ENCODE peak calls at places on chromosomes 3 and 15, in four cellular contexts. V, F, O and W are unnamed samples.

GRCh38 chr3:10365791-10366190 is 44.9 kb upstream of the SEC13 start:
- DNase-seq in F (no peak), O (no peak), V (peak), W (no peak)

GRCh38 chr15:75655911-75656310 is 8.2 kb downstream of the SNX33 start:
- DNase-seq in V (no peak), F (no peak), O (no peak), W (no peak)

GRCh38 chr15:61653110-61653509 is 407.1 kb downstream of the VPS13C start:
- DNase-seq in F (no peak), V (no peak), O (no peak), W (no peak)

GRCh38 chr3:75048650-75049049 is 434.2 kb upstream of the CNTN3 start:
- DNase-seq in O (no peak), F (no peak), V (peak), W (no peak)

GRCh38 chr15:68631621-68632051 is 52.8 kb downstream of the CORO2B start:
- DNase-seq in O (no peak), F (no peak), V (no peak), W (no peak)

GRCh38 chr3:151301787-151302186 is 14.8 kb downstream of the GPR87 start:
- DNase-seq in F (no peak), V (peak), O (no peak), W (no peak)

GRCh38 chr3:36501568-36502075 is 121.3 kb downstream of the STAC start:
- DNase-seq in F (no peak), V (no peak), O (no peak), W (no peak)

GRCh38 chr15:53457479-53457878 is 302.0 kb downstream of the WDR72 start:
- DNase-seq in V (no peak), O (no peak), F (no peak), W (no peak)

GRCh38 chr15:57553526-57553925 is 38.2 kb upstream of the MYZAP start:
- DNase-seq in V (no peak), F (no peak), O (no peak), W (no peak)

GRCh38 chr3:161600185-161600584 is 103.6 kb downstream of the OTOL1 start:
- DNase-seq in V (no peak), O (no peak), F (no peak), W (no peak)

GRCh38 chr3:191775451-191776233 is 314.7 kb downstream of the PYDC2 start:
- DNase-seq in O (no peak), F (no peak), V (no peak), W (no peak)

GRCh38 chr3:138114988-138115971 is at the start of gene DZIP1L:
- DNase-seq in V (peak), O (peak), F (peak), W (no peak)

GRCh38 chr3:170274641-170275040 is 52.4 kb downstream of the PRKCI start:
- DNase-seq in F (no peak), O (no peak), V (peak), W (no peak)

GRCh38 chr3:107884719-107885460 is 205.9 kb downstream of the CD47 start:
- DNase-seq in V (peak), O (no peak), F (no peak), W (no peak)
- TF ChIP-seq FOS in V (no peak), O (no peak), F (no peak), W (no peak)

GRCh38 chr3:197820550-197821335 is 29.7 kb downstream of the LRCH3 start:
- DNase-seq in O (no peak), V (no peak), F (no peak), W (no peak)
- TF ChIP-seq FOS in O (no peak), V (no peak), F (no peak), W (no peak)

GRCh38 chr3:21913791-21914190 is 162.8 kb upstream of the ZNF385D start:
- DNase-seq in O (no peak), V (peak), F (no peak), W (no peak)
- TF ChIP-seq FOS in O (no peak), V (no peak), F (no peak), W (no peak)

GRCh38 chr3:134857356-134857755 is 62.3 kb downstream of the EPHB1 start:
- DNase-seq in V (no peak), F (no peak), O (no peak), W (no peak)
- TF ChIP-seq FOS in V (no peak), F (no peak), O (no peak), W (no peak)

GRCh38 chr3:136750922-136751258 is 1.3 kb downstream of the STAG1 start:
- DNase-seq in O (no peak), V (peak), F (no peak), W (no peak)

GRCh38 chr3:136752327-136753111 is at the start of gene STAG1:
- DNase-seq in V (peak), F (peak), O (peak), W (peak)

GRCh38 chr3:136753112-136753939 is 1.1 kb upstream of the STAG1 start:
- DNase-seq in V (no peak), O (no peak), F (no peak), W (no peak)

GRCh38 chr3:136751259-136752045 is 726 bp downstream of the STAG1 start:
- DNase-seq in V (peak), O (peak), F (peak), W (no peak)

DNA sequence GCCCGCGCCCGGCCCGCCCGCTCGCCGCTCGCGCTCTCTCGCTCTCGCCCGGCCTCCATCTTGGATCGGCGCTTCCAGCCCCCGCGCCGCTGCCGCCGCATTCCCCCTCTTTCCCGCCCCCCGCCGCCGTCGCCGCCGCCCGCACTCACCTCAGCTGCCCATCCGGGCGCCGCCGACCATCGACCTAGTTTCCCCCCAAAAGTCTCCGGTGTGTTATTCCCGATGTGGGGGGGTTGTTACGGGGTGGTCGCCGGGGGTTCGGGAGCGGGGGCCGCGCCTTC is 192 bp downstream of the STAG1 start:
- DNase-seq in F (peak), O (no peak), V (no peak), W (no peak)
- TF ChIP-seq FOS in F (no peak), O (no peak), V (no peak), W (no peak)

GRCh38 chr3:124780356-124780755 is 50.1 kb downstream of the UMPS start:
- DNase-seq in F (no peak), O (no peak), V (peak), W (no peak)
- TF ChIP-seq FOS in F (no peak), O (no peak), V (no peak), W (no peak)

DNA sequence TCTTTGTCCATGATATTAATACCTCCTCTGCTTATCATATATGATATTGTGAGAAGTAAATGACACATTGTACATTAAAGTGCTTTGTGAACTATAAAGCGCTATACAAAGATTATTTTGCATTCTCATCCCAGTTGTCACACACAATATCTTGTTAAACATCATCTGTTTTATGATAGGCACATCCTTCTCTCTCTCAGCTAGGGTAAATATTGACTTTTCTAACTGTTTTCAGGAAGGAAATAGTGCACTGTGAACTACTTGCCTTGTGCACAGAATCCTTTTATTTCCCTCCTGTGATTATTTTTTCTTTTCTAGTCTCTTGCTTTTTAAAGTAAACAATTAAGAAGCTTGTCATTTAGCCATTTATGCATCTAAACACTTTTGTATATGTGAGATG is 388.2 kb downstream of the LPP start:
- DNase-seq in O (peak), V (no peak), F (no peak), W (no peak)
- TF ChIP-seq FOS in O (no peak), V (no peak), F (no peak), W (no peak)

DNA sequence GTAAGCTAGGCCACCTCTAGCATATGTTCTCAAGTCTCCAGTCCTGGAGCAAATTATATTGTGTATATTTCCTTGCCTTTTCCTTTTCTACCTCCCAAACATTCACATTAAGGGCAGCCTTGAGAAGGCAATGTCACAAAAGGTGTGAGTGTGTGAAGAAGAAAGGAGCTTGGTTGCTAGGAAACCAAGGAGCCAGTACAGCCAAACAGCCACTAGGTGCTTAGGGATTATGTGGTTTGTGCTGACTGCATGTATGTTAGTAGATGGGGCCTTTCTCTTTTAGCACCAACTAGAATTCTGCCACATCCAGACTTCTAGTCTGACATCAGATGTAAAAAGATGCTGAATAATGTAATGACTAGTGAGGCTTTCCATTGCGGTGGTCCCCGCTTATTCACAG is 118.8 kb upstream of the DAZL start:
- DNase-seq in O (no peak), F (no peak), V (peak), W (no peak)
- TF ChIP-seq FOS in O (no peak), F (no peak), V (no peak), W (no peak)

GRCh38 chr3:143311096-143311495 is 191.5 kb downstream of the CHST2 start:
- DNase-seq in O (no peak), V (no peak), F (no peak), W (no peak)
- TF ChIP-seq FOS in O (no peak), V (no peak), F (no peak), W (no peak)